ENCODE peak calls at places on chromosomes 4 and X, in nine cellular contexts. One of them, this sample, is unnamed.

GRCh38 chr4:77308843-77309242 is 151.8 kb downstream of the CCNG2 start:
- DNase-seq in cardiac fibroblast: peak; percentile 46
- DNase-seq in Ammon's horn: no peak
- DNase-seq in GM12892: peak; percentile 18
- DNase-seq in EL: peak; percentile 17
- DNase-seq in foreskin fibroblast: peak; percentile 56
- DNase-seq in Caki2: peak; percentile 22
- DNase-seq in H7: peak; percentile 75
- DNase-seq in ELR: peak; percentile 49
- DNase-seq in this sample: peak; percentile 41

GRCh38 chr4:78437608-78438088 is 113.9 kb upstream of the ANXA3 start:
- DNase-seq in cardiac fibroblast: peak; percentile 11
- DNase-seq in Ammon's horn: no peak
- DNase-seq in GM12892: no peak
- DNase-seq in EL: no peak
- DNase-seq in foreskin fibroblast: peak; percentile 11
- DNase-seq in Caki2: no peak
- DNase-seq in H7: no peak
- DNase-seq in ELR: no peak
- DNase-seq in this sample: no peak

GRCh38 chr4:168615294-168615693 is 118.4 kb downstream of the PALLD start:
- DNase-seq in cardiac fibroblast: peak; percentile 79
- DNase-seq in Ammon's horn: no peak
- DNase-seq in GM12892: no peak
- DNase-seq in EL: peak; percentile 93
- DNase-seq in foreskin fibroblast: peak; percentile 78
- DNase-seq in Caki2: no peak
- DNase-seq in H7: no peak
- DNase-seq in ELR: peak; percentile 61
- DNase-seq in this sample: peak; percentile 85

GRCh38 chr4:6262176-6262575 is 7.5 kb upstream of the WFS1 start:
- DNase-seq in cardiac fibroblast: no peak
- DNase-seq in Ammon's horn: no peak
- DNase-seq in GM12892: no peak
- DNase-seq in EL: no peak
- DNase-seq in foreskin fibroblast: no peak
- DNase-seq in Caki2: no peak
- DNase-seq in H7: no peak
- DNase-seq in ELR: no peak
- DNase-seq in this sample: no peak

GRCh38 chr4:118287691-118288090 is 65.1 kb downstream of the PRSS12 start:
- DNase-seq in cardiac fibroblast: peak; percentile 44
- DNase-seq in Ammon's horn: no peak
- DNase-seq in GM12892: no peak
- DNase-seq in EL: peak; percentile 16
- DNase-seq in foreskin fibroblast: peak; percentile 56
- DNase-seq in Caki2: no peak
- DNase-seq in H7: no peak
- DNase-seq in ELR: no peak
- DNase-seq in this sample: peak; percentile 38

GRCh38 chrX:103404225-103405008 is 28.1 kb downstream of the BEX3 start:
- DNase-seq in cardiac fibroblast: peak; percentile 93
- DNase-seq in Ammon's horn: peak; percentile 20
- DNase-seq in GM12892: no peak
- DNase-seq in EL: peak; percentile 86
- DNase-seq in foreskin fibroblast: peak; percentile 93
- DNase-seq in Caki2: peak; percentile 81
- DNase-seq in H7: peak; percentile 59
- DNase-seq in ELR: peak; percentile 90
- DNase-seq in this sample: peak; percentile 88

GRCh38 chr4:38832624-38833528 is 23.7 kb downstream of the TLR6 start:
- DNase-seq in cardiac fibroblast: no peak
- DNase-seq in Ammon's horn: no peak
- DNase-seq in GM12892: no peak
- DNase-seq in EL: no peak
- DNase-seq in foreskin fibroblast: no peak
- DNase-seq in Caki2: no peak
- DNase-seq in H7: peak; percentile 28
- DNase-seq in ELR: no peak
- DNase-seq in this sample: no peak

GRCh38 chr4:143195581-143195980 is 10.9 kb downstream of the USP38 start:
- DNase-seq in cardiac fibroblast: no peak
- DNase-seq in Ammon's horn: no peak
- DNase-seq in GM12892: no peak
- DNase-seq in EL: no peak
- DNase-seq in foreskin fibroblast: no peak
- DNase-seq in Caki2: no peak
- DNase-seq in H7: no peak
- DNase-seq in ELR: no peak
- DNase-seq in this sample: no peak

GRCh38 chr4:75985116-75985515 is 5.6 kb downstream of the SDAD1 start:
- DNase-seq in cardiac fibroblast: peak; percentile 89
- DNase-seq in Ammon's horn: no peak
- DNase-seq in GM12892: no peak
- DNase-seq in EL: peak; percentile 91
- DNase-seq in foreskin fibroblast: peak; percentile 91
- DNase-seq in Caki2: no peak
- DNase-seq in H7: no peak
- DNase-seq in ELR: peak; percentile 96
- DNase-seq in this sample: peak; percentile 99

GRCh38 chr4:107069049-107069448 is 32.9 kb upstream of the DKK2 start:
- DNase-seq in cardiac fibroblast: peak; percentile 62
- DNase-seq in Ammon's horn: no peak
- DNase-seq in GM12892: no peak
- DNase-seq in EL: peak; percentile 63
- DNase-seq in foreskin fibroblast: peak; percentile 71
- DNase-seq in Caki2: no peak
- DNase-seq in H7: no peak
- DNase-seq in ELR: peak; percentile 74
- DNase-seq in this sample: peak; percentile 84

GRCh38 chr4:184163813-184164212 is 53.9 kb downstream of the ENPP6 start:
- DNase-seq in cardiac fibroblast: no peak
- DNase-seq in Ammon's horn: peak; percentile 73
- DNase-seq in GM12892: no peak
- DNase-seq in EL: peak; percentile 22
- DNase-seq in foreskin fibroblast: peak; percentile 7
- DNase-seq in Caki2: peak; percentile 7
- DNase-seq in H7: peak; percentile 80
- DNase-seq in ELR: peak; percentile 41
- DNase-seq in this sample: peak; percentile 21

GRCh38 chr4:76897522-76898384 is at the start of gene SOWAHB:
- DNase-seq in cardiac fibroblast: no peak
- DNase-seq in Ammon's horn: no peak
- DNase-seq in GM12892: peak; percentile 44
- DNase-seq in EL: peak; percentile 4
- DNase-seq in foreskin fibroblast: peak; percentile 25
- DNase-seq in Caki2: peak; percentile 35
- DNase-seq in H7: peak; percentile 92
- DNase-seq in ELR: no peak
- DNase-seq in this sample: no peak